ENCODE peak calls at places on chromosomes 7 and 10, in four cellular contexts. U is stomach, Y is uterus, P is A549. C is an unnamed sample.

GRCh38 chr7:6385110-6385792 is 62.5 kb downstream of the DAGLB start:
- DNase-seq in U (no peak), Y (no peak), P (peak), C (no peak)

GRCh38 chr10:91879514-91880170 is 29.6 kb downstream of the FGFBP3 start:
- DNase-seq in U (no peak), Y (no peak), P (no peak), C (no peak)

GRCh38 chr10:3805791-3806381 is 20.9 kb upstream of the KLF6 start:
- DNase-seq in U (no peak), Y (peak), P (no peak), C (no peak)

GRCh38 chr10:10826125-10826524 is 191.5 kb upstream of the CELF2 start:
- DNase-seq in U (no peak), Y (no peak), P (no peak), C (no peak)

GRCh38 chr10:11397566-11397965 is 213.9 kb downstream of the USP6NL start:
- DNase-seq in U (no peak), Y (no peak), P (no peak), C (no peak)

GRCh38 chr7:140525741-140526140 is 46.4 kb upstream of the MKRN1 start:
- DNase-seq in U (no peak), Y (no peak), P (no peak), C (no peak)

GRCh38 chr7:95229301-95229700 is 95.0 kb downstream of the PON1 start:
- DNase-seq in U (no peak), Y (no peak), P (no peak), C (no peak)

GRCh38 chr7:122850528-122850927 is 35.7 kb downstream of the CADPS2 start:
- DNase-seq in U (no peak), Y (no peak), P (no peak), C (no peak)

GRCh38 chr10:15780353-15781135 is 60.8 kb upstream of the ITGA8 start:
- DNase-seq in U (no peak), Y (peak), P (no peak), C (peak)

GRCh38 chr7:127654404-127655392 is 2.7 kb downstream of the SND1 start:
- DNase-seq in U (no peak), Y (no peak), P (no peak), C (no peak)

GRCh38 chr7:116455009-116455408 is 44.5 kb upstream of the CAV2 start:
- DNase-seq in U (no peak), Y (no peak), P (no peak), C (no peak)

GRCh38 chr10:31940839-31941653 is 12.4 kb upstream of the ARHGAP12 start:
- DNase-seq in U (peak), Y (no peak), P (peak), C (no peak)

GRCh38 chr10:85491652-85492051 is 874.9 kb downstream of the GRID1 start:
- DNase-seq in U (no peak), Y (no peak), P (no peak), C (no peak)

GRCh38 chr10:88525371-88526079 is 57.6 kb downstream of the RNLS start:
- DNase-seq in U (peak), Y (no peak), P (peak), C (no peak)

GRCh38 chr10:91712315-91712714 is 79.4 kb upstream of the PPP1R3C start:
- DNase-seq in U (no peak), Y (no peak), P (no peak), C (peak)

GRCh38 chr7:51274955-51275354 is 41.7 kb downstream of the COBL start:
- DNase-seq in U (no peak), Y (no peak), P (no peak), C (no peak)

GRCh38 chr7:15755061-15755460 is 68.6 kb upstream of the MEOX2 start:
- DNase-seq in U (no peak), Y (no peak), P (no peak), C (no peak)

DNA sequence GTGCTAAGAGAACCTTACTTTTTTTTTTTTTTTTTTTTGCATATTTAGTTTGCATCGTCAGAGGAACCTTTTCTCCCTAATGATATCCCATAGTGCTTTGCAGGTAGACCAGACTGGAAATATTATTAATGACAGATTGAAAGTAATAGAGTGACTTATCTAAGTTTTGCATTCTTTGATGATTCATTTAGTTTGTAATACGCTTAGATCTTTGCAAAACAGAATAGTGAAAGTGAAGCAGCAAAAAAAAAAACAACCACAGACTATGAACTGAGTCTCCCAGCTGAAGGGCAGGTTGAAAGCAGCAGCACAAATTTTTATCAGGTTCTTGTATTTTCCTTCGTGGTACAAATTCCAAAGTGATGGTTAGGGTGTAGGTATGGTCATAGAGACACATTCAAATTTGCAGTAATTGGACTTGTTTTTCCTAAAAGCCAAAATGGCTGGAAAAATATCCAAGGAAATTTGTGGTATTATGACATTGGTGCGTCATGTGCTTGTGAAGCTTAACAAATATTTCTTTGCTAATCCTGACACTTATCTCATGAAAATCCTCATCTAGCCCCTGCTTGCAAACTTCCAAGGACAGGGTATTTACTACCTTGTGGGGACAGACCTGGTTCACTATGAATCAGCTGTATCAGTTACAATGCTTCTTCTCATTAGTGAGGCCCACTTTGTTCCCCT is 81.8 kb upstream of the CREB5 start:
- DNase-seq in U (no peak), Y (no peak), P (no peak), C (no peak)
- TF ChIP-seq POLR2A in U (no peak), Y (no peak), P (no peak), C (no peak)

GRCh38 chr10:13099144-13099665 is 758 bp upstream of the OPTN start:
- DNase-seq in U (no peak), Y (peak), P (peak), C (peak)

GRCh38 chr10:13103554-13103953 is 3.6 kb downstream of the OPTN start:
- DNase-seq in U (no peak), Y (no peak), P (no peak), C (no peak)

GRCh38 chr10:13102002-13102794 is 2.2 kb downstream of the OPTN start:
- DNase-seq in U (no peak), Y (no peak), P (no peak), C (no peak)

GRCh38 chr10:13100349-13101294 is 659 bp downstream of the OPTN start:
- DNase-seq in U (peak), Y (no peak), P (peak), C (peak)

DNA sequence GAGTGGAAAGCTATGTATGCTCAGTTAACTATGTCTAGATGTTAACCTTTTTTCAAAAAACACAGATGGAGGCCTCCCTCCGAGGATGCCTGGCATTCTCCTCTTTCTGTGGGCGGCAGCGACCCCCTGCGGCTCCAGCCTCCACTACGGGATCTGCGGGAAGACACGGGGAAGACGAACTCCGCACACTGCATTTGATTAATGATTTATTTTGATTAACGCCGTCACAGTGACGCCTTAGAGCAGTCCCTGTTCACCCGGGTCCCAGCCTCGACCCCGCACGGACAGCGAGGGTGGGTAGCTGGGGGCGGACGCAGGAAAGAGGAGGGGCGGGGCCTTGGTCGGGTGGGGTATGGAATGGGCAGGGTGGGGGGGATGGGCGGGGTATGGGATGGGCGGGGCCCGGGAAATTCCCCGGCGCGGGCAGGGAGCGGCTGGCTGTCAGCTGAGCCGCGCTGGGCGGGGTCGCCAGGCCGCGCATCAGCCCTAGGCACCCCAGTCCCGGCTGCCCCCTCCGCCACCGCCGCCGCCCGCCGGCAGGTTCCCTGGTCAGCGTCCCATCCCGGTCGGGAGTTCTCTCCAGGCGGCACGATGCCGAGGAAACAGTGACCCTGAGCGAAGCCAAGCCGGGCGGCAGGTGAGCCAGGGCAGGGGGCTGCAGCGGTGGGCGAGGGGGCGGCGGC is at the start of gene OPTN:
- DNase-seq in U (peak), Y (peak), P (peak), C (peak)
- TF ChIP-seq POLR2A in U (peak), Y (peak), P (peak), C (no peak)

GRCh38 chr7:45054442-45054841 is 34.3 kb downstream of the NACAD start:
- DNase-seq in U (no peak), Y (no peak), P (no peak), C (no peak)

GRCh38 chr7:45053401-45053800 is 35.4 kb downstream of the NACAD start:
- DNase-seq in U (no peak), Y (no peak), P (no peak), C (no peak)

GRCh38 chr7:45053941-45054340 is 34.8 kb downstream of the NACAD start:
- DNase-seq in U (no peak), Y (no peak), P (no peak), C (no peak)

GRCh38 chr7:45055594-45056219 is 33.1 kb downstream of the NACAD start:
- DNase-seq in U (no peak), Y (no peak), P (no peak), C (no peak)

GRCh38 chr7:45055016-45055415 is 33.8 kb downstream of the NACAD start:
- DNase-seq in U (no peak), Y (no peak), P (no peak), C (no peak)
- TF ChIP-seq POLR2A in U (no peak), Y (no peak), P (no peak), C (no peak)

DNA sequence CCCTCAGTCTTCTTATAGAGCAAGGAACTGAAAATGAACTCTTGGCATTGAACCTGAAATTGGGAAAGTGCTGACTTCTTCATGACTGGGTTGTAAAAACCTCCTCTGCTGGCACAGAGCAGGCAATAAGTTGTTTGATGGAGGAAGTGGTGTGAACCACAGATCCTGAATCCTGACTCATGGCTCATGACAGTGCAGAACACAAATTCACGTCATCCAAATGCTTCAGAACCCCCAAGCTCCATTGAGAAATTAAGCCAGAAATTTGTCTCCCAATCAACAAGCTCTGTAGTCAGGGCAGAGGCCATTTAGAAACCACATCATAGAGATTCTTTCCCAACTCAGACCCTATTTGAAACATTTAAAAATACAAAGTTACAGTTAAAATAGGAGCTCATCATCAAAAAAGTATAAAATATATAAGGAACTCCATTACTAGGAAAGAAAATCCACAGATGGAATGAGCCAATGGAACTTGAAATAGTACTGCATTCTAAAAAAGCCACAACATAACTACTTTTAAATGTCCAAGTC is 10.3 kb upstream of the STK17A start:
- DNase-seq in U (no peak), Y (no peak), P (peak), C (peak)
- TF ChIP-seq POLR2A in U (no peak), Y (no peak), P (no peak), C (no peak)

GRCh38 chr7:66591801-66592596 is 36.7 kb upstream of the KCTD7 start:
- DNase-seq in U (peak), Y (peak), P (peak), C (peak)
- TF ChIP-seq POLR2A in U (peak), Y (peak), P (peak), C (peak)

GRCh38 chr7:99408347-99409191 is at the start of the genes BUD31 and PDAP1:
- DNase-seq in U (peak), Y (peak), P (peak), C (peak)
- TF ChIP-seq POLR2A in U (peak), Y (peak), P (peak), C (no peak)

GRCh38 chr10:62653254-62653653 is 151.3 kb upstream of the ADO start:
- DNase-seq in U (no peak), Y (no peak), P (no peak), C (no peak)
- TF ChIP-seq POLR2A in U (no peak), Y (no peak), P (no peak), C (no peak)

GRCh38 chr10:79149662-79150443 is 81.1 kb downstream of the ZMIZ1 start:
- DNase-seq in U (peak), Y (peak), P (peak), C (peak)
- TF ChIP-seq POLR2A in U (no peak), Y (no peak), P (peak), C (no peak)

DNA sequence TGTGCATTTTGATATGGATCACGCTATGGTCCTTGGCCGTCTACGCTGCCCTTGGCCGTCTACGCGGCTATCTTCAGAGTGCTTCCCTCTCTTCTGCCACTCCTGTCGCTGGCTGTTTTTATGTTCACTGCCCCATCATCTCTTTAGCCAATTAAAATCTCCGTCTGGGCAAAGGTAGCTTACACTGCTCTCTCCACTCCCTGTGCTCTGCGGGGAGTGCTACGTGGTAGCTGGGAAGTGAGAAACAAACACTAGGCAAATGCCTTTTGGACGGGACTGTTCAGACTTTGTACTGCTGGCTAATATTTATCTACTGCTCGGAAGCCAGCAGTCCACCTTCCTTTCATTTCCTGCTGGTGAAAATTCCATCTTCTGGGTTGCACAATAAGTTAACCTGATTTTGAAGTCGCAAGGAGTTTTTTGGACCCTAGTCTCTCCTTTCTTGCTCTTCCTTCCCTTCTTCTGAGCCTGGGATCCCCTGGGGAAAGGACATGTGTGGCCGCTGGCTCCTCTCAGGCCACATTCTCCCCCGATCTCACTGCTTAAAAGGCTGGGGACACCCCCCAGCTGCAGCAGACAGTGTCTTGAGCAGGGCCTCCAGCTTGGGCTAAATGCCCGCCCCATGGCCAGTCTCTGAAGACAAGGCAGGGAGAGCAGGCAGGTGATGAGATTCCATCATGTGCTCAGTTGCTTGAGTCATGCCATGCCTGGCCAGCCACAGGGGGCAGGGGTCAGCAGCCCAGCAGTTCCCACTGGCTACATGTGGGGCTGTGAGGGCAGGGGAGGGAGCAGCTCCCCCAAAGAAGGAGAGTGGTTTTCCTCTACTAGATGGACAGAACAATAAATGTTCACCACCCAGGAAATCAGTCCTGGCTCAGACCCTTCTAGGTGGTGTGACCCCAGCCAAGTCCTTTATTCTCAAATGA is 25.5 kb upstream of the RBM33 start:
- DNase-seq in U (peak), Y (no peak), P (peak), C (no peak)
- TF ChIP-seq POLR2A in U (no peak), Y (no peak), P (peak), C (no peak)

C was measured in testis.